ENCODE peak calls at places on chromosome 7, in eight cellular contexts. S is IMR-90, R is lower leg skin, W is right lobe of liver, G is Peyer's patch, Q is stomach, O is HCT116, X is ovary. E is an unnamed sample.

GRCh38 chr7:109694122-109694521 is 1124.4 kb downstream of the DNAJB9 start:
- DNase-seq in S (no peak), R (no peak), W (no peak), G (no peak), Q (no peak), O (no peak), X (no peak), E (no peak)

GRCh38 chr7:20784311-20785210 is 2.1 kb downstream of the SP8 start:
- DNase-seq in S (no peak), R (peak), W (peak), G (peak), Q (no peak), O (no peak), X (no peak), E (no peak)

GRCh38 chr7:98051118-98051744 is 55.4 kb upstream of the LMTK2 start:
- DNase-seq in S (no peak), R (no peak), W (no peak), G (peak), Q (peak), O (peak), X (no peak), E (no peak)

GRCh38 chr7:66255533-66256100 is 50.5 kb downstream of the TPST1 start:
- DNase-seq in S (peak), R (no peak), W (no peak), G (no peak), Q (no peak), O (no peak), X (no peak), E (no peak)

GRCh38 chr7:45872116-45873034 is 507 bp downstream of the CCDC201 start:
- DNase-seq in S (no peak), R (peak), W (peak), G (no peak), Q (no peak), O (no peak), X (no peak), E (no peak)

GRCh38 chr7:123749537-123749857 is 694 bp upstream of the WASL start:
- DNase-seq in S (peak), R (peak), W (peak), G (no peak), Q (no peak), O (peak), X (no peak), E (no peak)

GRCh38 chr7:29884399-29885272 is 78.3 kb downstream of the WIPF3 start:
- DNase-seq in S (no peak), R (no peak), W (no peak), G (no peak), Q (peak), O (no peak), X (peak), E (peak)

GRCh38 chr7:144004703-144005102 is 4.6 kb downstream of the OR6B1 start:
- DNase-seq in S (no peak), R (no peak), W (no peak), G (no peak), Q (no peak), O (no peak), X (no peak), E (no peak)

GRCh38 chr7:111014074-111014473 is 76.9 kb upstream of the LRRN3 start:
- DNase-seq in S (peak), R (no peak), W (peak), G (no peak), Q (no peak), O (no peak), X (no peak), E (no peak)

GRCh38 chr7:137932881-137933269 is 69.0 kb downstream of the CREB3L2 start:
- DNase-seq in S (peak), R (no peak), W (no peak), G (no peak), Q (no peak), O (no peak), X (no peak), E (no peak)

GRCh38 chr7:112701456-112701855 is 88.7 kb downstream of the TMEM168 start:
- DNase-seq in S (no peak), R (no peak), W (no peak), G (peak), Q (no peak), O (no peak), X (no peak), E (no peak)

GRCh38 chr7:102450242-102450641 is 14.4 kb downstream of the ALKBH4 start:
- DNase-seq in S (no peak), R (no peak), W (no peak), G (no peak), Q (no peak), O (no peak), X (no peak), E (no peak)

GRCh38 chr7:33726582-33726981 is 178.8 kb upstream of the BMPER start:
- DNase-seq in S (no peak), R (no peak), W (no peak), G (no peak), Q (no peak), O (no peak), X (no peak), E (no peak)

GRCh38 chr7:140229591-140230516 is 53.1 kb upstream of the KDM7A start:
- DNase-seq in S (no peak), R (no peak), W (peak), G (peak), Q (peak), O (no peak), X (no peak), E (no peak)

GRCh38 chr7:42605381-42605780 is 306.5 kb downstream of the C7orf25 start:
- DNase-seq in S (no peak), R (no peak), W (no peak), G (no peak), Q (no peak), O (no peak), X (no peak), E (no peak)

GRCh38 chr7:88546808-88547207 is 212.7 kb upstream of the ZNF804B start:
- DNase-seq in S (no peak), R (no peak), W (no peak), G (no peak), Q (no peak), O (peak), X (no peak), E (peak)

GRCh38 chr7:1024331-1024761 is 20.0 kb upstream of the GPR146 start:
- DNase-seq in S (no peak), R (no peak), W (no peak), G (no peak), Q (no peak), O (no peak), X (no peak), E (no peak)
- TF ChIP-seq POLR2A in S (no peak), R (no peak), W (no peak), G (no peak), Q (no peak), O (no peak), X (no peak), E (no peak)

DNA sequence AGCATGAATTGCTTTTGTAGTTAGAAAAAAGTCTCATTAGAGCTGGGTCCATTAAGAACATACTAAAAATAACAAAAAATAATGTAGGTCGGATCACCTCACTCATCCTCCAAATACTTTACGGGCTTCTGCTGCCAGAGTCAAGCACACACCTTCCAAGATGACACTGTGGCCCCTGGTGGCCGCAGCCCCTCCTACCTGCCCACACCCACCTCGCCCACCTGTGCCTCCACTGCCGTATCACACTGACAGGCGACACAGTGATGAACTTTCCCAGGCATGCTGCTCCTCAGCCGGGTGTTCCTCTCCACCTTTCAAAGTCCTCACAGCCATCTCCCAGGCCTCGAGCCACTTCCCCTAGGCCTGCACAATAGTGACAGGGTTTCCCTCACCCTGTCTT is 60.9 kb downstream of the STK17A start:
- DNase-seq in S (no peak), R (no peak), W (no peak), G (no peak), Q (no peak), O (no peak), X (no peak), E (no peak)
- TF ChIP-seq POLR2A in S (no peak), R (no peak), W (no peak), G (no peak), Q (no peak), O (no peak), X (no peak), E (no peak)

GRCh38 chr7:3434611-3435010 is 133.6 kb downstream of the SDK1 start:
- DNase-seq in S (no peak), R (no peak), W (no peak), G (no peak), Q (no peak), O (no peak), X (no peak), E (no peak)

GRCh38 chr7:3438352-3438751 is 137.3 kb downstream of the SDK1 start:
- DNase-seq in S (no peak), R (no peak), W (no peak), G (no peak), Q (no peak), O (no peak), X (no peak), E (no peak)

GRCh38 chr7:3437467-3437866 is 136.4 kb downstream of the SDK1 start:
- DNase-seq in S (no peak), R (no peak), W (no peak), G (no peak), Q (no peak), O (no peak), X (no peak), E (no peak)

GRCh38 chr7:3436112-3436511 is 135.1 kb downstream of the SDK1 start:
- DNase-seq in S (no peak), R (no peak), W (no peak), G (no peak), Q (no peak), O (no peak), X (no peak), E (no peak)

DNA sequence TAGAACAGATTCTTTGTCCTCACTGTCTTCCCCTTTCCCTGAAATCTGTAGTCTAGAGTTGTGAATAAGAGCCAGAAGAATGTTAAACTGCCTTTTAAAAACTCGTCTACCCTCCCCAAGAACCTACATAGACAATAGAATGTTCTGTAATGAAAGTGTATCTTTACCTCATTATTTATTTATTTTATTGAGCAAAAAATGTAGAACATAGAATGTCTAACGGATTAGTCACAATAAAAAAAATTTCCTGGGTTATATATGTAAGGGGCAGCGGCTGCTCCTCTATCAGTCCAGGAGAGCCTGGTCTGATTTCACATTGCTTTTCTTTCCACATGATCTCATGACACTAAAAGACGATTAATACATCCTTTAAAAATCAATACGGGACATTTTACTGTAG is 135.7 kb downstream of the SDK1 start:
- DNase-seq in S (peak), R (no peak), W (no peak), G (no peak), Q (no peak), O (no peak), X (no peak), E (no peak)
- TF ChIP-seq POLR2A in S (peak), R (no peak), W (no peak), G (no peak), Q (no peak), O (no peak), X (no peak), E (no peak)

GRCh38 chr7:101088858-101089529 is 3.7 kb downstream of the TRIM56 start:
- DNase-seq in S (no peak), R (no peak), W (no peak), G (no peak), Q (no peak), O (no peak), X (no peak), E (no peak)

GRCh38 chr7:101088069-101088425 is 2.8 kb downstream of the TRIM56 start:
- DNase-seq in S (no peak), R (no peak), W (no peak), G (no peak), Q (no peak), O (no peak), X (no peak), E (no peak)

GRCh38 chr7:101081432-101081831 is 3.8 kb upstream of the TRIM56 start:
- DNase-seq in S (no peak), R (no peak), W (no peak), G (no peak), Q (no peak), O (no peak), X (no peak), E (no peak)

GRCh38 chr7:101087334-101088068 is 2.2 kb downstream of the TRIM56 start:
- DNase-seq in S (no peak), R (no peak), W (no peak), G (no peak), Q (no peak), O (no peak), X (no peak), E (peak)

GRCh38 chr7:101085000-101085948 is at the start of gene TRIM56:
- DNase-seq in S (peak), R (peak), W (peak), G (peak), Q (peak), O (peak), X (peak), E (peak)
- TF ChIP-seq POLR2A in S (peak), R (no peak), W (peak), G (peak), Q (no peak), O (no peak), X (peak), E (peak)

DNA sequence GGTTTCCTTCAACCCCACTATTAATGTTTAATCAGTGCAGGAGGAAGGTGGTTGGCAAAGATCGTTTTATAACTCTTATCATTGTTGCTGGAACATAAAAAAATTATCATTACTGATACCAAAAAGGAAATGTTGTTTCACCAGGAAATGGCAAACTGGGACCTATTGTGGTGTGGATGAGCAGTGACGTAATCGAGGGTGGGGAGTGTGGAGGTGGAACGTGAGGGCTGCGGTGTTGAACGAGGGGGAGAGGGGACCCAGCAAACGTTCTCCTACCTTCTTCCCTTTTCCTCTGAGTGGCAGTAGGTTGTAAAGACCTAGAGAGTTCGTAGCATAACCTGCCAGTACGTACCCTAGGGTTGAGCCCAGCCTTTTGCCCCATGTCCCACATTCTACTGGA is 71.9 kb upstream of the TOMM7 start:
- DNase-seq in S (no peak), R (no peak), W (no peak), G (no peak), Q (no peak), O (no peak), X (no peak), E (no peak)
- TF ChIP-seq POLR2A in S (no peak), R (no peak), W (no peak), G (no peak), Q (no peak), O (no peak), X (no peak), E (no peak)

GRCh38 chr7:28782362-28782761 is 175.8 kb downstream of the TRIL start:
- DNase-seq in S (no peak), R (no peak), W (no peak), G (no peak), Q (no peak), O (no peak), X (no peak), E (no peak)
- TF ChIP-seq POLR2A in S (no peak), R (no peak), W (no peak), G (no peak), Q (no peak), O (no peak), X (no peak), E (no peak)

DNA sequence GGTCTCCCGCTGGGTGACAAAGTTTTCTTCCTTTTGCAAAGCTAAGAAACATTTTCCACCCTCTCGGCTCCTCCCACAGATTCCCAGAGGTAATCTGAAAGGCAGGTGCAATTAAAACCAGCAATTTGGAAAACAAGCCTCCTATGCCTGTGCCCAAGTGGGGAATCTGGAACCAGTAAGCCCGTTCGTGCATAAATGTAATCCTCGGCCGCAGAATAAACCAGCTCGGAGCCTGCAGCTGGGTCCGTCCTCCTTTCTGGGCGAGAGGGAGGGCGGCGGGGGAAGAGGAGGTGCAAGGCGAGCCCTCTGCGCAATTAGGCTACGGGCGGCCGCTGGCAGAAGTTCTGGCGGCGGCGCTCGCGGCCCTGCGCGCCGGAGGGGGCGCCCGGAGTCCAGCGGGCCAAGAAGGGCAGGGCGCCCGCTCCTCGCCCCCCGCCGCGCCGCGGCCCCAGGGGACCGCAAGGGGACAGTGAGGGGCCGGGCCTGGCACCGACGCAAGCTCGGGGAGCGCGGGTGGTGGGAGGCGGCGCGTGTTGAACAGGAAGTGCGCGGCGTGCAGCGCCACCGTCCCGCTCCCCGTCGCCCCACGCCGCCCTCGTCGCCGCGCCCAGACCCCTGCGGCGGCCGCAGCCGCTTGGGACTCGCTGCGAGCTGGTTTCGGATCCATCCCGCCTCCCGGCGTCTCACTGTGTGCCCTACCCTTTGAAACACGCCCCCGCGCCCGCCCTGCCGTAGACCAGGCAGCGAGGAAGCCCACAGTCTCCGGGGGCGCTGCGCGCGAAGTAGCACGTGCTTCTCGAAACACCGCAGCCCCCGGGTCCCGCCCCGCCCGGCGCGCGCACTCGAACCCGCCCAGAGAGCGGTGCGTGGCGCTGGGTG is at the start of gene PRKAG2:
- DNase-seq in S (no peak), R (peak), W (peak), G (peak), Q (peak), O (no peak), X (peak), E (peak)
- TF ChIP-seq POLR2A in S (no peak), R (no peak), W (peak), G (peak), Q (no peak), O (no peak), X (peak), E (peak)

GRCh38 chr7:43768894-43769272 is 10.4 kb downstream of the BLVRA start:
- DNase-seq in S (no peak), R (peak), W (no peak), G (no peak), Q (no peak), O (no peak), X (no peak), E (no peak)
- TF ChIP-seq POLR2A in S (no peak), R (no peak), W (no peak), G (no peak), Q (no peak), O (no peak), X (no peak), E (no peak)

E was measured in prostate gland.